ENCODE peak calls at places on chromosomes 2 and 18, in nine cellular contexts. C is activated CD4-positive, alpha-beta T cell treated with anti-CD3 and anti-CD28 coated beads for 1 hour; Q is neural progenitor cell; J is AG08396; N is T-cell; M is HS-5; G is gastrocnemius medialis; H is Panc1; R is kidney tubule cell. D is an unnamed sample.

GRCh38 chr2:113136828-113137775 is 9.7 kb downstream of the IL1RN start:
- DNase-seq in C (no peak), Q (peak), J (peak), N (no peak), M (no peak), G (no peak), H (no peak), R (peak), D (peak)

GRCh38 chr2:199596549-199596948 is 138.8 kb upstream of the SATB2 start:
- DNase-seq in C (no peak), Q (peak), J (no peak), N (no peak), M (no peak), G (no peak), H (peak), R (peak), D (no peak)

GRCh38 chr2:32711219-32711618 is 83.4 kb downstream of the TTC27 start:
- DNase-seq in C (no peak), Q (no peak), J (peak), N (no peak), M (peak), G (no peak), H (no peak), R (peak), D (no peak)

GRCh38 chr2:169276045-169276444 is 86.3 kb downstream of the LRP2 start:
- DNase-seq in C (no peak), Q (no peak), J (no peak), N (no peak), M (no peak), G (no peak), H (no peak), R (no peak), D (no peak)

GRCh38 chr2:108293850-108294249 is 5.2 kb downstream of the SULT1C2 start:
- DNase-seq in C (no peak), Q (no peak), J (no peak), N (no peak), M (no peak), G (no peak), H (no peak), R (no peak), D (no peak)

GRCh38 chr2:207285451-207285771 is 119.7 kb upstream of the KLF7 start:
- DNase-seq in C (no peak), Q (no peak), J (no peak), N (no peak), M (no peak), G (no peak), H (no peak), R (peak), D (no peak)

GRCh38 chr18:50297621-50298442 is 10.3 kb upstream of the CXXC1 start:
- DNase-seq in C (no peak), Q (peak), J (peak), N (peak), M (no peak), G (peak), H (no peak), R (peak), D (no peak)

GRCh38 chr2:119702918-119703401 is 24.0 kb downstream of the TMEM177 start:
- DNase-seq in C (peak), Q (peak), J (peak), N (peak), M (no peak), G (peak), H (peak), R (peak), D (peak)

GRCh38 chr2:157900203-157900602 is 24.1 kb upstream of the ACVR1 start:
- DNase-seq in C (no peak), Q (no peak), J (no peak), N (no peak), M (no peak), G (no peak), H (no peak), R (peak), D (no peak)

GRCh38 chr18:66971951-66972350 is 368.1 kb upstream of the CDH19 start:
- DNase-seq in C (no peak), Q (no peak), J (no peak), N (no peak), M (no peak), G (no peak), H (no peak), R (no peak), D (no peak)

GRCh38 chr2:177165103-177165583 is 47.5 kb upstream of the HNRNPA3 start:
- DNase-seq in C (no peak), Q (no peak), J (no peak), N (no peak), M (no peak), G (no peak), H (no peak), R (peak), D (no peak)

GRCh38 chr2:106852103-106852502 is 33.9 kb downstream of the ST6GAL2 start:
- DNase-seq in C (no peak), Q (peak), J (no peak), N (no peak), M (no peak), G (no peak), H (no peak), R (no peak), D (no peak)

GRCh38 chr2:112155331-112156151 is 17.4 kb downstream of the FBLN7 start:
- DNase-seq in C (peak), Q (no peak), J (no peak), N (no peak), M (no peak), G (no peak), H (no peak), R (no peak), D (no peak)

GRCh38 chr2:239162141-239162821 is 238.5 kb downstream of the HDAC4 start:
- DNase-seq in C (no peak), Q (no peak), J (no peak), N (no peak), M (no peak), G (no peak), H (no peak), R (no peak), D (no peak)

GRCh38 chr2:188965554-188965953 is 8.6 kb upstream of the COL3A1 start:
- DNase-seq in C (no peak), Q (no peak), J (no peak), N (no peak), M (no peak), G (no peak), H (no peak), R (no peak), D (no peak)

GRCh38 chr2:6780765-6781274 is 84.9 kb downstream of the CMPK2 start:
- DNase-seq in C (no peak), Q (no peak), J (no peak), N (no peak), M (no peak), G (peak), H (no peak), R (peak), D (no peak)

GRCh38 chr2:23757686-23758433 is 169.1 kb downstream of the ATAD2B start:
- DNase-seq in C (no peak), Q (no peak), J (peak), N (no peak), M (peak), G (no peak), H (peak), R (peak), D (peak)

GRCh38 chr18:76491801-76492668 is 3.0 kb downstream of the ZNF516 start:
- DNase-seq in C (no peak), Q (peak), J (peak), N (no peak), M (no peak), G (no peak), H (no peak), R (peak), D (no peak)

GRCh38 chr2:160390544-160391258 is 102.9 kb downstream of the RBMS1 start:
- DNase-seq in C (no peak), Q (no peak), J (no peak), N (no peak), M (peak), G (no peak), H (no peak), R (peak), D (no peak)

GRCh38 chr2:188091235-188091634 is 200.4 kb upstream of the GULP1 start:
- DNase-seq in C (no peak), Q (no peak), J (no peak), N (no peak), M (no peak), G (no peak), H (no peak), R (no peak), D (no peak)

GRCh38 chr2:1306029-1306686 is 107.1 kb upstream of the TPO start:
- DNase-seq in C (no peak), Q (peak), J (no peak), N (no peak), M (no peak), G (no peak), H (no peak), R (no peak), D (no peak)

GRCh38 chr2:168185583-168186274 is 61.7 kb downstream of the STK39 start:
- DNase-seq in C (no peak), Q (peak), J (no peak), N (no peak), M (no peak), G (no peak), H (no peak), R (no peak), D (no peak)

GRCh38 chr2:108868911-108869310 is 82.3 kb downstream of the CCDC138 start:
- DNase-seq in C (no peak), Q (no peak), J (no peak), N (no peak), M (no peak), G (no peak), H (no peak), R (no peak), D (no peak)

GRCh38 chr2:172330060-172330671 is 97.2 kb upstream of the ITGA6 start:
- DNase-seq in C (no peak), Q (no peak), J (no peak), N (no peak), M (no peak), G (peak), H (no peak), R (no peak), D (no peak)

GRCh38 chr2:187213788-187214187 is 234.3 kb downstream of the CALCRL start:
- DNase-seq in C (no peak), Q (no peak), J (no peak), N (no peak), M (no peak), G (no peak), H (no peak), R (no peak), D (no peak)

GRCh38 chr2:21431078-21431477 is 307.3 kb downstream of the TDRD15 start:
- DNase-seq in C (no peak), Q (no peak), J (no peak), N (no peak), M (no peak), G (no peak), H (no peak), R (no peak), D (no peak)

GRCh38 chr2:111534816-111535803 is 348.9 kb downstream of the ANAPC1 start:
- DNase-seq in C (no peak), Q (peak), J (peak), N (no peak), M (peak), G (no peak), H (no peak), R (peak), D (peak)

GRCh38 chr2:208279236-208279635 is 13.2 kb downstream of the PIKFYVE start:
- DNase-seq in C (no peak), Q (no peak), J (no peak), N (no peak), M (no peak), G (no peak), H (no peak), R (no peak), D (no peak)